ENCODE peak calls at places on chromosomes 6 and 20, in nine cellular contexts. V, W, I, E, T, C, O, A and R are unnamed samples.

GRCh38 chr6:5672581-5673011 is 334.1 kb downstream of the NRN1 start:
- DNase-seq in V (no peak), W (no peak), I (no peak), E (no peak), T (no peak), C (no peak), O (peak; percentile 63), A (no peak), R (no peak)

GRCh38 chr6:130041594-130041993 is 23.2 kb downstream of the L3MBTL3 start:
- DNase-seq in V (no peak), W (no peak), I (no peak), E (no peak), T (no peak), C (no peak), O (no peak), A (no peak), R (no peak)

GRCh38 chr20:53959849-53960585 is 110.4 kb downstream of the BCAS1 start:
- DNase-seq in V (no peak), W (no peak), I (no peak), E (no peak), T (no peak), C (no peak), O (no peak), A (no peak), R (no peak)

GRCh38 chr20:36572701-36573102 is 695 bp upstream of the TGIF2 start:
- DNase-seq in V (no peak), W (no peak), I (peak; percentile 55), E (no peak), T (peak; percentile 22), C (no peak), O (no peak), A (no peak), R (peak; percentile 38)

GRCh38 chr6:136083540-136083939 is 166.6 kb downstream of the MTFR2 start:
- DNase-seq in V (no peak), W (no peak), I (no peak), E (no peak), T (no peak), C (no peak), O (no peak), A (no peak), R (no peak)

GRCh38 chr6:33080127-33081089 is 4.6 kb downstream of the HLA-DPB1 start:
- DNase-seq in V (no peak), W (peak; percentile 65), I (no peak), E (no peak), T (peak; percentile 21), C (no peak), O (no peak), A (no peak), R (peak; percentile 66)

GRCh38 chr6:139587469-139587868 is 213.0 kb upstream of the CITED2 start:
- DNase-seq in V (no peak), W (no peak), I (no peak), E (no peak), T (no peak), C (no peak), O (no peak), A (no peak), R (no peak)

GRCh38 chr20:63446174-63447024 is 26.1 kb downstream of the KCNQ2 start:
- DNase-seq in V (no peak), W (no peak), I (no peak), E (no peak), T (no peak), C (peak; percentile 79), O (no peak), A (no peak), R (no peak)

GRCh38 chr6:28747631-28748157 is 176.1 kb downstream of the TRIM27 start:
- DNase-seq in V (no peak), W (no peak), I (no peak), E (peak; percentile 98), T (no peak), C (no peak), O (no peak), A (peak; percentile 71), R (peak; percentile 29)

GRCh38 chr6:121349596-121349995 is 15.3 kb upstream of the TBC1D32 start:
- DNase-seq in V (no peak), W (no peak), I (no peak), E (no peak), T (no peak), C (no peak), O (no peak), A (no peak), R (no peak)

GRCh38 chr20:21100590-21101452 is 5.3 kb downstream of the LINC00237 start:
- DNase-seq in V (no peak), W (no peak), I (peak; percentile 50), E (peak; percentile 91), T (peak; percentile 11), C (peak; percentile 21), O (no peak), A (no peak), R (no peak)

GRCh38 chr6:125301435-125302391 is at the start of gene HDDC2:
- DNase-seq in V (peak; percentile 57), W (peak; percentile 72), I (peak; percentile 62), E (peak; percentile 51), T (peak; percentile 65), C (peak; percentile 61), O (peak; percentile 57), A (peak; percentile 57), R (peak; percentile 61)

GRCh38 chr6:15062311-15063252 is 183.3 kb upstream of the JARID2 start:
- DNase-seq in V (no peak), W (no peak), I (no peak), E (no peak), T (no peak), C (no peak), O (no peak), A (peak; percentile 50), R (no peak)

GRCh38 chr6:15524736-15525401 is 138.0 kb downstream of the DTNBP1 start:
- DNase-seq in V (no peak), W (no peak), I (no peak), E (no peak), T (no peak), C (no peak), O (no peak), A (no peak), R (peak; percentile 7)

GRCh38 chr20:36102809-36103596 is 51.5 kb upstream of the EPB41L1 start:
- DNase-seq in V (no peak), W (no peak), I (no peak), E (no peak), T (no peak), C (peak; percentile 83), O (no peak), A (no peak), R (peak; percentile 26)

GRCh38 chr6:28368522-28368921 is 18.8 kb downstream of the ZKSCAN3 start:
- DNase-seq in V (peak; percentile 29), W (no peak), I (peak; percentile 53), E (no peak), T (no peak), C (no peak), O (no peak), A (no peak), R (no peak)

GRCh38 chr6:158157064-158157764 is 10.8 kb downstream of the SERAC1 start:
- DNase-seq in V (no peak), W (no peak), I (no peak), E (no peak), T (no peak), C (no peak), O (no peak), A (no peak), R (no peak)

GRCh38 chr6:131629656-131630055 is 1.6 kb upstream of the MED23 start:
- DNase-seq in V (no peak), W (no peak), I (no peak), E (no peak), T (no peak), C (peak; percentile 3), O (no peak), A (no peak), R (peak; percentile 81)

GRCh38 chr20:775679-776135 is 7.4 kb upstream of the SLC52A3 start:
- DNase-seq in V (no peak), W (no peak), I (no peak), E (no peak), T (no peak), C (no peak), O (no peak), A (no peak), R (peak; percentile 78)